ENCODE peak calls at places on chromosomes 2 and 18, in six cellular contexts. K is vagina, N is epithelial cell of esophagus, J is ovary, R is A549, Z is astrocyte of the spinal cord. F is an unnamed sample.

GRCh38 chr18:3616744-3617143 is 166.8 kb downstream of the TGIF1 start:
- DNase-seq in N (no peak), R (no peak), Z (no peak), J (no peak), K (no peak), F (no peak)

GRCh38 chr18:65257157-65257556 is 493.7 kb upstream of the CDH7 start:
- DNase-seq in K (no peak), R (no peak), N (no peak), Z (no peak), J (no peak), F (no peak)

GRCh38 chr18:76378526-76379215 is 116.4 kb downstream of the ZNF516 start:
- DNase-seq in R (no peak), K (no peak), N (no peak), J (no peak), Z (no peak), F (no peak)

GRCh38 chr2:241675885-241676284 is 10.7 kb downstream of the DTYMK start:
- DNase-seq in J (no peak), Z (no peak), K (no peak), N (no peak), R (no peak), F (no peak)

GRCh38 chr2:193584001-193584400 is 1389.3 kb upstream of the TMEFF2 start:
- DNase-seq in R (no peak), N (peak), J (no peak), Z (peak), K (no peak), F (no peak)

GRCh38 chr2:227033471-227034148 is 130.4 kb downstream of the COL4A4 start:
- DNase-seq in N (peak), Z (peak), J (no peak), R (peak), K (no peak), F (peak)

GRCh38 chr2:26770986-26771586 is 7.0 kb downstream of the SLC35F6 start:
- DNase-seq in Z (peak), N (peak), J (peak), R (peak), K (no peak), F (peak)

GRCh38 chr2:190759749-190760213 is 110.9 kb downstream of the NAB1 start:
- DNase-seq in N (peak), J (no peak), K (no peak), Z (peak), R (peak), F (no peak)

GRCh38 chr2:15334650-15335326 is 226.3 kb downstream of the NBAS start:
- DNase-seq in J (no peak), R (no peak), K (no peak), Z (peak), N (peak), F (no peak)

GRCh38 chr18:72868666-72869661 is 1.2 kb upstream of the NETO1 start:
- DNase-seq in J (no peak), N (no peak), Z (peak), K (no peak), R (no peak), F (no peak)

GRCh38 chr2:69385443-69386151 is 1.4 kb downstream of the GFPT1 start:
- DNase-seq in N (peak), K (no peak), Z (peak), R (no peak), J (no peak), F (no peak)

GRCh38 chr2:147632193-147632592 is 212.6 kb upstream of the ACVR2A start:
- DNase-seq in K (no peak), N (no peak), J (no peak), R (no peak), Z (no peak), F (no peak)

GRCh38 chr18:61824733-61825363 is 68.0 kb downstream of the RNF152 start:
- DNase-seq in J (no peak), K (no peak), N (peak), R (no peak), Z (peak), F (no peak)

GRCh38 chr2:127531133-127531709 is 4.3 kb upstream of the MYO7B start:
- DNase-seq in R (no peak), K (no peak), N (peak), Z (no peak), J (no peak), F (no peak)

GRCh38 chr2:127532296-127532695 is 3.2 kb upstream of the MYO7B start:
- DNase-seq in Z (no peak), N (no peak), J (no peak), K (no peak), R (no peak), F (no peak)

GRCh38 chr2:127526940-127527804 is 883 bp upstream of the IWS1 start:
- DNase-seq in R (peak), K (peak), N (peak), Z (no peak), J (no peak), F (peak)

GRCh38 chr2:127528487-127528886 is 2.2 kb upstream of the IWS1 start:
- DNase-seq in J (no peak), Z (no peak), N (no peak), K (peak), R (no peak), F (no peak)

GRCh38 chr2:127530245-127531132 is 4.2 kb upstream of the IWS1 start:
- DNase-seq in R (no peak), Z (no peak), J (no peak), K (no peak), N (peak), F (no peak)
- TF ChIP-seq CTCF in R (no peak), Z (no peak), J (no peak), K (no peak), N (no peak), F (no peak)

DNA sequence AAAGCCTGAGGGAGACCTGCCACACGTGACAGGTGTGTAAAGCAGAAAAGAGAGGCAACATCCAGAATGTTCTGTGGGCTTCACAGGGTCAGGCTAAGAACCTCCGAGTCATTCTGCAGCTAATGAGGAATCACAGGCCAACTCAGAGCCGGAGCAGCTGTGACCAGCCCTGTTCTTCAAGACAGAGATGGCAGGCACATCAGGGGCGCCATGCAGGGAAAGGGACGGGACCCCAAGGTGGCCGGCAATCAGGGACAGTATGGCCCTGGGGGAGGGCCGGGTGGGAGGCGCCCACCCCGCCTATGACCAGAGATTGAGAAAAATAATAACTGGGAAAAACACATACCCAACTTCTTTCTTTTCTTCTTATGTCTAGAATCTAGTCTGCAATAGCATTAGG is 316.7 kb upstream of the SALL3 start:
- DNase-seq in J (no peak), R (no peak), N (no peak), Z (no peak), K (no peak), F (no peak)
- H3K4me3 ChIP-seq in J (no peak), R (no peak), N (no peak), Z (no peak), K (no peak), F (no peak)

GRCh38 chr18:10070581-10071000 is 156.8 kb downstream of the VAPA start:
- DNase-seq in Z (peak), R (no peak), N (no peak), K (no peak), J (no peak), F (no peak)
- TF ChIP-seq CTCF in Z (no peak), R (no peak), N (no peak), K (no peak), J (no peak), F (no peak)

GRCh38 chr2:118843492-118844132 is 3.8 kb downstream of the EN1 start:
- DNase-seq in Z (no peak), R (no peak), J (no peak), K (no peak), N (no peak), F (no peak)

GRCh38 chr2:118841450-118841827 is 6.0 kb downstream of the EN1 start:
- DNase-seq in J (no peak), K (no peak), R (no peak), N (no peak), Z (no peak), F (no peak)

GRCh38 chr2:118844261-118845004 is 3.0 kb downstream of the EN1 start:
- DNase-seq in J (no peak), Z (no peak), N (no peak), R (no peak), K (no peak), F (no peak)

GRCh38 chr2:118842687-118843491 is 4.6 kb downstream of the EN1 start:
- DNase-seq in K (no peak), N (no peak), Z (no peak), J (no peak), R (no peak), F (no peak)

DNA sequence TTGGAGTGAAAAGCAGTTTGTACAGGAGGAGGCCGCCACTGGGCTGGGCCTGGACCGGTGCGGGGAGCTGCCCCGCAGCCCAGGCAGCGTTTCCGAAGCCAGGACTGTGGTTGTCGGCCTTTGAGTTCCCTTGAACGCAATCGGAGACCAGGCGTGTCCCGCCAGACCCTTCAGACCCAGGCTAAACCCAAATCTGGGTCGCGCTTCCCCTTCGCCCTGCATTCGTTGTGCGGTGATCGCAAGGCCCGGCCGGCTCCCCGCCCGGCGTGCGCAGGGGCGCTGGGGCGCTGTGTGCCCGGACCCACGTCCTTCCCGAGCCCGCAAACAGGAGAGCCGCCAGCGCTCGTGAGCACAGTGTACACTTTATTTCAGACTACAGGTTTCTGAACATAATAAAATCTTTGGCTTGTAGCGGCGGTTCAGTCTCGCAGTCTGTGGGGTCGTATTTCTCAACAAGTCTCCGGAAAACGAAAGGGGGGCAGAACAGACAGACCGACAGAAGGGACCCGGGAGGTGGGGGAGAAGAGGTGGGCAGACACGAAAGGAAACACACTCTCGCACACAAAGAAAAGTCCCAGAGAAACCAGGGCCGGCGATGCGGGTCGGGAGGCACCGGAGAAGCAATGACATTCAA is 5.5 kb downstream of the EN1 start:
- DNase-seq in J (no peak), R (no peak), K (no peak), Z (no peak), N (no peak), F (no peak)
- H3K4me3 ChIP-seq in J (peak), R (no peak), K (peak), Z (peak), N (no peak), F (no peak)

GRCh38 chr2:3443685-3444084 is 64.2 kb downstream of the TRAPPC12 start:
- DNase-seq in K (no peak), Z (no peak), N (peak), R (no peak), J (no peak), F (no peak)
- TF ChIP-seq CTCF in K (no peak), Z (no peak), N (no peak), R (no peak), J (no peak), F (no peak)

GRCh38 chr2:230825354-230825753 is 39.4 kb upstream of the ITM2C start:
- DNase-seq in K (no peak), J (no peak), Z (no peak), R (no peak), N (no peak), F (no peak)

GRCh38 chr2:230821991-230822520 is 42.7 kb upstream of the ITM2C start:
- DNase-seq in K (no peak), J (no peak), R (no peak), N (no peak), Z (no peak), F (no peak)

GRCh38 chr2:230821261-230821990 is 43.3 kb upstream of the ITM2C start:
- DNase-seq in N (no peak), J (no peak), Z (no peak), K (no peak), R (no peak), F (no peak)

GRCh38 chr2:230823264-230823964 is 41.3 kb upstream of the ITM2C start:
- DNase-seq in Z (no peak), J (no peak), K (no peak), N (no peak), R (no peak), F (no peak)

DNA sequence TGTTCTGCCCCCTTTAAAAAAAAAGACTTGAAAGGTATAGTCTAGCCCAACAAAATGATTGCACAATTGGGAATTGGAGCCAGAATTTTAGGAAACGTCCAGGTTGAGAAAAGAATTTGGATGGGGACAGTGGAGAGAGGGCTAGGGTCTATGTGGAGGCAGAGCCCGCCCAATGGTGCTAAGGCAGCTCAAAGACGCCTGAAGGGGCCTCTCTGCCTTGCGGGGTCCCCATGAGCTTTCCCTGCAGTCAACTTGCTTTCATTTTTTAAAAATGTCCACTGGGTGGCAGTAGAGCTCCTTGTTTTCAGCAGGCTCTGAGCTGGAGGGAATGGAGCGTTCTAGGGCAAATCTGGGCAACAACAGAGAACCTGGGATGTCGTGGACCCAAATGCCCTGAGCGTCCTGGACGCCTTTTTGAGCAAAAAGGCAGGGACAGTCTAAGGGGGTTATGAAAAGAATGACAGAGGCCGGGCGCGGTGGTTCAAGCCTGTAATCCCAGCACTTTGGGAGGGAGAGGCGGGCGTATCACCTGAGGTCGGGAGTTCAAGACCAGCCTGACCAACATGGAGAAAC is 40.2 kb upstream of the ITM2C start:
- DNase-seq in K (no peak), Z (peak), J (peak), R (peak), N (peak), F (no peak)
- H3K4me3 ChIP-seq in K (no peak), Z (peak), J (no peak), R (no peak), N (peak), F (no peak)

GRCh38 chr2:11073251-11073650 is 82.0 kb upstream of the SLC66A3 start:
- DNase-seq in J (peak), N (peak), Z (peak), K (no peak), R (no peak), F (peak)
- TF ChIP-seq CTCF in J (no peak), N (peak), Z (peak), K (no peak), R (peak), F (peak)

GRCh38 chr2:224412064-224412921 is 10.4 kb upstream of the FAM124B start:
- DNase-seq in K (peak), N (peak), J (no peak), R (no peak), Z (peak), F (peak)
- H3K4me3 ChIP-seq in K (no peak), N (no peak), J (no peak), R (no peak), Z (no peak), F (no peak)

GRCh38 chr2:55311444-55311870 is 42.4 kb upstream of the MTIF2 start:
- DNase-seq in N (peak), K (no peak), Z (peak), J (no peak), R (peak), F (no peak)
- TF ChIP-seq CTCF in N (peak), K (no peak), Z (peak), J (no peak), R (no peak), F (no peak)

F was measured in mucosa of descending colon.